ENCODE peak calls at places on chromosomes 11 and 22, in ten cellular contexts. P, L, K, S, O, R, B, N, F and D are unnamed samples.

GRCh38 chr22:39454385-39454871 is 2.4 kb upstream of the MGAT3 start:
- DNase-seq in F (no peak), P (no peak), O (no peak), R (no peak), K (peak), B (no peak), S (no peak), N (no peak), L (no peak), D (peak)

GRCh38 chr11:23856654-23857053 is 640.2 kb upstream of the LUZP2 start:
- DNase-seq in K (peak), L (no peak), B (no peak), F (no peak), P (no peak), N (no peak), S (no peak), R (no peak), O (no peak), D (no peak)

GRCh38 chr11:118916842-118917388 is 8.8 kb downstream of the BCL9L start:
- DNase-seq in N (peak), R (no peak), K (no peak), O (no peak), S (no peak), F (no peak), B (no peak), P (no peak), L (peak), D (peak)

GRCh38 chr11:67303989-67304411 is 670 bp downstream of the SSH3 start:
- DNase-seq in F (no peak), R (no peak), B (no peak), S (no peak), N (no peak), P (no peak), O (no peak), K (no peak), L (peak), D (no peak)

GRCh38 chr11:44729718-44730117 is 3.0 kb downstream of the TSPAN18 start:
- DNase-seq in R (no peak), K (peak), L (no peak), S (no peak), O (no peak), F (no peak), B (no peak), N (no peak), P (no peak), D (peak)

GRCh38 chr11:112457532-112457931 is 196.9 kb upstream of the PLET1 start:
- DNase-seq in S (no peak), P (no peak), K (no peak), N (no peak), F (no peak), R (no peak), B (no peak), L (no peak), O (no peak), D (no peak)

GRCh38 chr11:17399236-17399635 is 10.8 kb upstream of the KCNJ11 start:
- DNase-seq in S (no peak), F (no peak), P (no peak), O (no peak), B (no peak), R (no peak), N (no peak), L (no peak), K (no peak), D (no peak)

GRCh38 chr22:27391092-27391770 is 410.3 kb downstream of the MN1 start:
- DNase-seq in B (no peak), L (peak), R (no peak), S (no peak), K (no peak), O (no peak), P (no peak), N (no peak), F (no peak), D (no peak)

GRCh38 chr11:12729941-12730340 is 55.7 kb downstream of the TEAD1 start:
- DNase-seq in P (no peak), L (no peak), S (no peak), F (no peak), K (no peak), O (no peak), N (no peak), B (no peak), R (no peak), D (no peak)

GRCh38 chr11:76910620-76911414 is 50.1 kb downstream of the ACER3 start:
- DNase-seq in P (no peak), S (no peak), K (peak), N (no peak), B (no peak), F (no peak), R (no peak), L (no peak), O (no peak), D (no peak)

GRCh38 chr11:74182635-74183034 is 11.5 kb downstream of the PPME1 start:
- DNase-seq in P (no peak), O (no peak), F (no peak), B (no peak), K (no peak), R (no peak), L (no peak), S (no peak), N (no peak), D (no peak)

GRCh38 chr11:47186076-47186936 is at the start of gene PACSIN3:
- DNase-seq in O (peak), L (peak), P (peak), N (peak), F (peak), S (peak), K (peak), R (no peak), B (no peak), D (no peak)

GRCh38 chr11:1916986-1917522 is 2.4 kb upstream of the TNNT3 start:
- DNase-seq in F (no peak), P (no peak), R (no peak), B (no peak), L (no peak), S (no peak), O (no peak), N (no peak), K (no peak), D (no peak)

GRCh38 chr22:29206372-29207230 is 905 bp downstream of the EMID1 start:
- DNase-seq in L (no peak), F (no peak), R (no peak), B (no peak), K (no peak), S (no peak), N (no peak), P (no peak), O (no peak), D (no peak)

GRCh38 chr11:131217313-131218297 is 152.8 kb upstream of the NTM start:
- DNase-seq in F (no peak), N (no peak), K (no peak), L (no peak), S (no peak), O (no peak), R (no peak), P (no peak), B (no peak), D (no peak)

GRCh38 chr11:47233989-47234668 is 14.5 kb downstream of the ACP2 start:
- DNase-seq in K (peak), F (peak), B (no peak), S (no peak), O (no peak), P (no peak), R (no peak), L (no peak), N (peak), D (peak)

GRCh38 chr22:27972732-27973698 is 54.0 kb upstream of the PITPNB start:
- DNase-seq in K (no peak), N (no peak), O (no peak), B (no peak), L (no peak), P (no peak), F (no peak), S (peak), R (no peak), D (peak)

GRCh38 chr22:25419247-25420113 is 145.0 kb upstream of the GRK3 start:
- DNase-seq in B (no peak), F (no peak), O (no peak), R (no peak), K (peak), L (no peak), P (no peak), N (peak), S (no peak), D (no peak)

GRCh38 chr11:75428301-75428724 is 4.7 kb downstream of the KLHL35 start:
- DNase-seq in S (no peak), O (peak), K (peak), R (peak), B (no peak), N (peak), F (peak), P (peak), L (peak), D (peak)

GRCh38 chr11:74749127-74749964 is 697 bp downstream of the RNF169 start:
- DNase-seq in O (peak), P (peak), K (peak), R (peak), F (peak), N (peak), L (peak), S (peak), B (no peak), D (peak)

GRCh38 chr11:1992111-1992510 is 5.5 kb downstream of the H19 start:
- DNase-seq in K (no peak), P (no peak), S (no peak), B (no peak), F (no peak), R (no peak), L (no peak), O (no peak), N (no peak), D (no peak)

GRCh38 chr22:25368271-25368670 is 148.8 kb downstream of the CRYBB2 start:
- DNase-seq in N (peak), P (no peak), L (no peak), B (peak), K (no peak), S (peak), R (no peak), F (no peak), O (no peak), D (peak)